ENCODE peak calls at places on chromosome 21, in nine cellular contexts. One of them, this sample, is unnamed.

GRCh38 chr21:31509108-31510017 is 150.1 kb upstream of the SOD1 start:
- DNase-seq in astrocyte of the spinal cord: peak; percentile 53
- DNase-seq in brain microvascular endothelial cell: peak; percentile 63
- DNase-seq in AG09309: no peak
- DNase-seq in MM.1S: no peak
- DNase-seq in fibroblast of mammary gland: peak; percentile 32
- DNase-seq in GM23248: peak; percentile 45
- DNase-seq in CD4-positive, alpha-beta memory T cell: peak; percentile 57
- DNase-seq in mucosa of descending colon: peak; percentile 46
- DNase-seq in this sample: peak; percentile 73

GRCh38 chr21:27475363-27475955 is 508.6 kb upstream of the ADAMTS5 start:
- DNase-seq in AG09309: no peak
- DNase-seq in GM23248: no peak
- DNase-seq in astrocyte of the spinal cord: no peak
- DNase-seq in brain microvascular endothelial cell: no peak
- DNase-seq in fibroblast of mammary gland: peak; percentile 18
- DNase-seq in CD4-positive, alpha-beta memory T cell: no peak
- DNase-seq in mucosa of descending colon: no peak
- DNase-seq in MM.1S: no peak
- DNase-seq in this sample: no peak

GRCh38 chr21:39317134-39318090 is 4.0 kb upstream of the BRWD1 start:
- DNase-seq in brain microvascular endothelial cell: no peak
- DNase-seq in GM23248: no peak
- DNase-seq in AG09309: no peak
- DNase-seq in astrocyte of the spinal cord: no peak
- DNase-seq in mucosa of descending colon: peak; percentile 12
- DNase-seq in MM.1S: no peak
- DNase-seq in CD4-positive, alpha-beta memory T cell: no peak
- DNase-seq in fibroblast of mammary gland: no peak
- DNase-seq in this sample: no peak

GRCh38 chr21:34592120-34592561 is 22.8 kb downstream of the RCAN1 start:
- DNase-seq in fibroblast of mammary gland: peak; percentile 43
- DNase-seq in GM23248: peak; percentile 47
- DNase-seq in brain microvascular endothelial cell: peak; percentile 9
- DNase-seq in mucosa of descending colon: peak; percentile 77
- DNase-seq in astrocyte of the spinal cord: no peak
- DNase-seq in CD4-positive, alpha-beta memory T cell: no peak
- DNase-seq in MM.1S: no peak
- DNase-seq in AG09309: no peak
- DNase-seq in this sample: peak; percentile 60

GRCh38 chr21:16709866-16710550 is 802.8 kb upstream of the CXADR start:
- DNase-seq in CD4-positive, alpha-beta memory T cell: no peak
- DNase-seq in fibroblast of mammary gland: peak; percentile 86
- DNase-seq in brain microvascular endothelial cell: peak; percentile 24
- DNase-seq in MM.1S: no peak
- DNase-seq in AG09309: peak; percentile 66
- DNase-seq in astrocyte of the spinal cord: peak; percentile 18
- DNase-seq in GM23248: peak; percentile 86
- DNase-seq in mucosa of descending colon: no peak
- DNase-seq in this sample: peak; percentile 57

GRCh38 chr21:32562426-32562825 is 22.9 kb downstream of the TCP10L start:
- DNase-seq in AG09309: peak; percentile 72
- DNase-seq in mucosa of descending colon: peak; percentile 54
- DNase-seq in CD4-positive, alpha-beta memory T cell: no peak
- DNase-seq in brain microvascular endothelial cell: peak; percentile 56
- DNase-seq in MM.1S: peak; percentile 15
- DNase-seq in fibroblast of mammary gland: peak; percentile 84
- DNase-seq in GM23248: peak; percentile 85
- DNase-seq in astrocyte of the spinal cord: peak; percentile 71
- DNase-seq in this sample: no peak

GRCh38 chr21:20618878-20619277 is 379.3 kb upstream of the NCAM2 start:
- DNase-seq in astrocyte of the spinal cord: no peak
- DNase-seq in brain microvascular endothelial cell: no peak
- DNase-seq in mucosa of descending colon: no peak
- DNase-seq in AG09309: no peak
- DNase-seq in MM.1S: peak; percentile 37
- DNase-seq in GM23248: no peak
- DNase-seq in CD4-positive, alpha-beta memory T cell: no peak
- DNase-seq in fibroblast of mammary gland: no peak
- DNase-seq in this sample: no peak

GRCh38 chr21:39867198-39867650 is at the start of gene PCP4:
- DNase-seq in brain microvascular endothelial cell: peak; percentile 3
- DNase-seq in astrocyte of the spinal cord: peak; percentile 32
- DNase-seq in AG09309: no peak
- DNase-seq in MM.1S: peak; percentile 97
- DNase-seq in CD4-positive, alpha-beta memory T cell: no peak
- DNase-seq in GM23248: peak; percentile 40
- DNase-seq in mucosa of descending colon: peak; percentile 73
- DNase-seq in fibroblast of mammary gland: peak; percentile 20
- DNase-seq in this sample: peak; percentile 36

GRCh38 chr21:32519945-32520884 is 65.1 kb downstream of the TCP10L start:
- DNase-seq in brain microvascular endothelial cell: no peak
- DNase-seq in mucosa of descending colon: no peak
- DNase-seq in fibroblast of mammary gland: no peak
- DNase-seq in AG09309: no peak
- DNase-seq in astrocyte of the spinal cord: no peak
- DNase-seq in MM.1S: no peak
- DNase-seq in GM23248: no peak
- DNase-seq in CD4-positive, alpha-beta memory T cell: no peak
- DNase-seq in this sample: no peak

GRCh38 chr21:33938381-33938780 is 22.8 kb upstream of the ATP5PO start:
- DNase-seq in mucosa of descending colon: no peak
- DNase-seq in astrocyte of the spinal cord: no peak
- DNase-seq in AG09309: no peak
- DNase-seq in fibroblast of mammary gland: no peak
- DNase-seq in GM23248: no peak
- DNase-seq in brain microvascular endothelial cell: no peak
- DNase-seq in MM.1S: no peak
- DNase-seq in CD4-positive, alpha-beta memory T cell: no peak
- DNase-seq in this sample: no peak

GRCh38 chr21:43294194-43294902 is 125.5 kb downstream of the CRYAA start:
- DNase-seq in GM23248: no peak
- DNase-seq in fibroblast of mammary gland: no peak
- DNase-seq in AG09309: no peak
- DNase-seq in astrocyte of the spinal cord: no peak
- DNase-seq in mucosa of descending colon: no peak
- DNase-seq in brain microvascular endothelial cell: no peak
- DNase-seq in MM.1S: no peak
- DNase-seq in CD4-positive, alpha-beta memory T cell: no peak
- DNase-seq in this sample: no peak

GRCh38 chr21:20996421-20997307 is 1.5 kb upstream of the NCAM2 start:
- DNase-seq in fibroblast of mammary gland: no peak
- DNase-seq in brain microvascular endothelial cell: no peak
- DNase-seq in CD4-positive, alpha-beta memory T cell: no peak
- DNase-seq in GM23248: no peak
- DNase-seq in mucosa of descending colon: no peak
- DNase-seq in MM.1S: no peak
- DNase-seq in AG09309: no peak
- DNase-seq in astrocyte of the spinal cord: peak; percentile 52
- DNase-seq in this sample: peak; percentile 29

GRCh38 chr21:30340714-30341573 is 3.5 kb upstream of the KRTAP27-1 start:
- DNase-seq in AG09309: no peak
- DNase-seq in brain microvascular endothelial cell: peak; percentile 46
- DNase-seq in mucosa of descending colon: peak; percentile 74
- DNase-seq in CD4-positive, alpha-beta memory T cell: no peak
- DNase-seq in astrocyte of the spinal cord: peak; percentile 23
- DNase-seq in MM.1S: peak; percentile 47
- DNase-seq in fibroblast of mammary gland: peak; percentile 47
- DNase-seq in GM23248: peak; percentile 51
- DNase-seq in this sample: peak; percentile 29

GRCh38 chr21:42562816-42563215 is 49.2 kb downstream of the SLC37A1 start:
- DNase-seq in astrocyte of the spinal cord: no peak
- DNase-seq in CD4-positive, alpha-beta memory T cell: no peak
- DNase-seq in mucosa of descending colon: no peak
- DNase-seq in AG09309: no peak
- DNase-seq in fibroblast of mammary gland: no peak
- DNase-seq in brain microvascular endothelial cell: no peak
- DNase-seq in GM23248: no peak
- DNase-seq in MM.1S: no peak
- DNase-seq in this sample: no peak

GRCh38 chr21:36323032-36323431 is 3.0 kb downstream of the MORC3 start:
- DNase-seq in astrocyte of the spinal cord: no peak
- DNase-seq in MM.1S: no peak
- DNase-seq in CD4-positive, alpha-beta memory T cell: no peak
- DNase-seq in GM23248: peak; percentile 53
- DNase-seq in mucosa of descending colon: no peak
- DNase-seq in AG09309: no peak
- DNase-seq in fibroblast of mammary gland: peak; percentile 62
- DNase-seq in brain microvascular endothelial cell: no peak
- DNase-seq in this sample: no peak
- H3K4me3 ChIP-seq in astrocyte of the spinal cord: no peak overlapping the region
- H3K4me3 ChIP-seq in MM.1S: no peak overlapping the region
- H3K4me3 ChIP-seq in CD4-positive, alpha-beta memory T cell: no peak overlapping the region
- H3K4me3 ChIP-seq in GM23248: peak overlapping the region; percentile 92
- H3K4me3 ChIP-seq in mucosa of descending colon: no peak overlapping the region
- H3K4me3 ChIP-seq in AG09309: no peak overlapping the region
- H3K4me3 ChIP-seq in fibroblast of mammary gland: no peak overlapping the region
- H3K4me3 ChIP-seq in brain microvascular endothelial cell: no peak overlapping the region
- H3K4me3 ChIP-seq in this sample: no peak overlapping the region

GRCh38 chr21:25788677-25789076 is 53.9 kb downstream of the GABPA start:
- DNase-seq in CD4-positive, alpha-beta memory T cell: no peak
- DNase-seq in GM23248: no peak
- DNase-seq in AG09309: no peak
- DNase-seq in mucosa of descending colon: no peak
- DNase-seq in brain microvascular endothelial cell: no peak
- DNase-seq in fibroblast of mammary gland: no peak
- DNase-seq in MM.1S: no peak
- DNase-seq in astrocyte of the spinal cord: no peak
- DNase-seq in this sample: no peak

GRCh38 chr21:25791321-25791720 is 56.5 kb downstream of the GABPA start:
- DNase-seq in fibroblast of mammary gland: no peak
- DNase-seq in astrocyte of the spinal cord: no peak
- DNase-seq in GM23248: no peak
- DNase-seq in MM.1S: no peak
- DNase-seq in CD4-positive, alpha-beta memory T cell: no peak
- DNase-seq in brain microvascular endothelial cell: no peak
- DNase-seq in AG09309: no peak
- DNase-seq in mucosa of descending colon: no peak
- DNase-seq in this sample: no peak

GRCh38 chr21:25790122-25790951 is 55.6 kb downstream of the GABPA start:
- DNase-seq in MM.1S: peak; percentile 66
- DNase-seq in mucosa of descending colon: peak; percentile 21
- DNase-seq in AG09309: peak; percentile 7
- DNase-seq in GM23248: peak; percentile 49
- DNase-seq in fibroblast of mammary gland: peak; percentile 38
- DNase-seq in astrocyte of the spinal cord: peak; percentile 44
- DNase-seq in CD4-positive, alpha-beta memory T cell: peak; percentile 10
- DNase-seq in brain microvascular endothelial cell: peak; percentile 18
- DNase-seq in this sample: no peak
- H3K4me3 ChIP-seq in MM.1S: peak overlapping the region; percentile 48
- H3K4me3 ChIP-seq in mucosa of descending colon: no peak overlapping the region
- H3K4me3 ChIP-seq in AG09309: peak overlapping the region; percentile 15
- H3K4me3 ChIP-seq in GM23248: peak overlapping the region; percentile 68
- H3K4me3 ChIP-seq in fibroblast of mammary gland: peak overlapping the region; percentile 30
- H3K4me3 ChIP-seq in astrocyte of the spinal cord: peak overlapping the region; percentile 30
- H3K4me3 ChIP-seq in CD4-positive, alpha-beta memory T cell: peak overlapping the region; percentile 35
- H3K4me3 ChIP-seq in brain microvascular endothelial cell: peak overlapping the region; percentile 38
- H3K4me3 ChIP-seq in this sample: peak overlapping the region; percentile 20

GRCh38 chr21:29196664-29197052 is 66.2 kb downstream of the MAP3K7CL start:
- DNase-seq in GM23248: peak; percentile 15
- DNase-seq in brain microvascular endothelial cell: no peak
- DNase-seq in mucosa of descending colon: no peak
- DNase-seq in CD4-positive, alpha-beta memory T cell: no peak
- DNase-seq in AG09309: no peak
- DNase-seq in MM.1S: no peak
- DNase-seq in fibroblast of mammary gland: no peak
- DNase-seq in astrocyte of the spinal cord: no peak
- DNase-seq in this sample: no peak
- H3K4me3 ChIP-seq in GM23248: peak overlapping the region; percentile 65
- H3K4me3 ChIP-seq in brain microvascular endothelial cell: no peak overlapping the region
- H3K4me3 ChIP-seq in mucosa of descending colon: no peak overlapping the region
- H3K4me3 ChIP-seq in CD4-positive, alpha-beta memory T cell: no peak overlapping the region
- H3K4me3 ChIP-seq in AG09309: no peak overlapping the region
- H3K4me3 ChIP-seq in MM.1S: peak overlapping the region; percentile 55
- H3K4me3 ChIP-seq in fibroblast of mammary gland: no peak overlapping the region
- H3K4me3 ChIP-seq in astrocyte of the spinal cord: no peak overlapping the region
- H3K4me3 ChIP-seq in this sample: no peak overlapping the region

GRCh38 chr21:46619846-46620245 is 15.0 kb upstream of the S100B start:
- DNase-seq in brain microvascular endothelial cell: peak; percentile 51
- DNase-seq in fibroblast of mammary gland: no peak
- DNase-seq in GM23248: peak; percentile 14
- DNase-seq in MM.1S: no peak
- DNase-seq in CD4-positive, alpha-beta memory T cell: no peak
- DNase-seq in mucosa of descending colon: no peak
- DNase-seq in AG09309: no peak
- DNase-seq in astrocyte of the spinal cord: no peak
- DNase-seq in this sample: no peak

GRCh38 chr21:46620846-46621245 is 14.6 kb upstream of the PRMT2 start:
- DNase-seq in brain microvascular endothelial cell: no peak
- DNase-seq in astrocyte of the spinal cord: no peak
- DNase-seq in mucosa of descending colon: no peak
- DNase-seq in MM.1S: no peak
- DNase-seq in GM23248: no peak
- DNase-seq in AG09309: no peak
- DNase-seq in fibroblast of mammary gland: no peak
- DNase-seq in CD4-positive, alpha-beta memory T cell: no peak
- DNase-seq in this sample: no peak

GRCh38 chr21:46622226-46622625 is 13.2 kb upstream of the PRMT2 start:
- DNase-seq in GM23248: no peak
- DNase-seq in brain microvascular endothelial cell: peak; percentile 64
- DNase-seq in CD4-positive, alpha-beta memory T cell: peak; percentile 68
- DNase-seq in fibroblast of mammary gland: no peak
- DNase-seq in mucosa of descending colon: no peak
- DNase-seq in AG09309: no peak
- DNase-seq in astrocyte of the spinal cord: peak; percentile 92
- DNase-seq in MM.1S: no peak
- DNase-seq in this sample: no peak

GRCh38 chr21:46624050-46624449 is 11.4 kb upstream of the PRMT2 start:
- DNase-seq in AG09309: no peak
- DNase-seq in astrocyte of the spinal cord: no peak
- DNase-seq in GM23248: no peak
- DNase-seq in mucosa of descending colon: no peak
- DNase-seq in brain microvascular endothelial cell: no peak
- DNase-seq in MM.1S: no peak
- DNase-seq in CD4-positive, alpha-beta memory T cell: no peak
- DNase-seq in fibroblast of mammary gland: no peak
- DNase-seq in this sample: no peak

DNA sequence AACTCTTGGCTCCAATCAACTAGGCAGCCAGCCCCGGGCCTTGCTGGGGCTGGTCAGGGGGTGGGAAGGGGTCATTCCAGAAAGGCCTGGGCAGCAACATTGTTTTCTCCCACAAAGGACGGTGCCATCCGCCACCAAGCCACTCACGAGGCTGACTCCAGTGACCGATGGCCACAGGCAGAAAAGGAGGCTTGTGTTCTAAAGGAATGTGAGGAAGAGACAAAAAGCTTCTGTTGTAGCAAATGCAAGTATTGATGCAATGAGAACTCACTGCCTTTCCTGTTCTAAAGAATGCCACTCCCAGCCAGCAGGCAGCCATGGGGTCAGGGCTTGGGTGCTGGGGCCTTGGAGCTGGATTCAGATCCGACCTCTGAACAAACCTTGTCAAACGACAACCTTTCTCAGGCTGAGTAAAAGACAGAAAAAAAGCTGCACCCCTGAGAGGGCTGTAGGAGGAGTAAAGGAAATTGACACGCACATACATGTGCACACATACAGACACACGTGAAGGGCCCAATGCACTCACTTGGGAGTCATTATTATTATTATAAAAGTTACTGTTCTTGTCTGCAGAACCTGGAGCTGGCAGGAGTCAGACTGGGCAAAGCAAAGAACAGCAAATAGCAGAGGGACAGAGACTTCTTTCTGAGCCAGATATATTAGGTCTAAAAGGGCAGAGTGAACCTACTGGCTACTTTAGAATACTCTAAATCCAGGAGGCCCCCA is 13.9 kb upstream of the PRMT2 start:
- DNase-seq in CD4-positive, alpha-beta memory T cell: peak; percentile 29
- DNase-seq in AG09309: no peak
- DNase-seq in astrocyte of the spinal cord: peak; percentile 33
- DNase-seq in mucosa of descending colon: no peak
- DNase-seq in brain microvascular endothelial cell: no peak
- DNase-seq in MM.1S: no peak
- DNase-seq in fibroblast of mammary gland: no peak
- DNase-seq in GM23248: no peak
- DNase-seq in this sample: no peak
- H3K4me3 ChIP-seq in CD4-positive, alpha-beta memory T cell: no peak overlapping the region
- H3K4me3 ChIP-seq in AG09309: no peak overlapping the region
- H3K4me3 ChIP-seq in astrocyte of the spinal cord: no peak overlapping the region
- H3K4me3 ChIP-seq in mucosa of descending colon: no peak overlapping the region
- H3K4me3 ChIP-seq in brain microvascular endothelial cell: no peak overlapping the region
- H3K4me3 ChIP-seq in MM.1S: no peak overlapping the region
- H3K4me3 ChIP-seq in fibroblast of mammary gland: no peak overlapping the region
- H3K4me3 ChIP-seq in GM23248: no peak overlapping the region
- H3K4me3 ChIP-seq in this sample: no peak overlapping the region

This sample was measured in MG63.